ENCODE peak calls at places on chromosomes 11 and 22, in nine cellular contexts. F is endothelial cell, V is psoas muscle, N is AG04449, S is HFFc6, D is cardiac muscle cell, Q is progenitor cell of endocrine pancreas, Y is pancreas, A is kidney epithelial cell. P is an unnamed sample.

GRCh38 chr11:113256431-113257227 is 57.8 kb upstream of the TTC12 start:
- DNase-seq in S (no peak), D (no peak), N (no peak), Y (no peak), A (no peak), F (no peak), V (no peak), Q (no peak), P (no peak)

GRCh38 chr11:95704865-95705264 is 84.7 kb downstream of the FAM76B start:
- DNase-seq in Q (no peak), S (no peak), F (no peak), V (no peak), Y (no peak), N (no peak), A (no peak), D (no peak), P (no peak)

GRCh38 chr11:3969613-3970012 is 114.1 kb downstream of the STIM1 start:
- DNase-seq in F (no peak), Y (no peak), A (no peak), N (no peak), V (no peak), S (no peak), D (no peak), Q (no peak), P (no peak)

GRCh38 chr11:1487851-1488574 is 1.4 kb upstream of the MOB2 start:
- DNase-seq in D (no peak), F (no peak), Y (no peak), V (peak), N (no peak), S (no peak), A (no peak), Q (no peak), P (no peak)

GRCh38 chr11:4181780-4182721 is 87.5 kb downstream of the RRM1 start:
- DNase-seq in D (peak), N (no peak), V (no peak), Q (peak), Y (peak), A (peak), F (peak), S (peak), P (peak)

GRCh38 chr11:134613646-134614045 is 201.6 kb upstream of the B3GAT1 start:
- DNase-seq in Q (no peak), S (no peak), N (no peak), A (no peak), F (no peak), Y (no peak), V (no peak), D (no peak), P (no peak)

GRCh38 chr11:11592146-11592684 is 29.6 kb downstream of the GALNT18 start:
- DNase-seq in Y (no peak), S (no peak), A (no peak), F (no peak), D (no peak), Q (no peak), V (no peak), N (no peak), P (no peak)

GRCh38 chr22:20319041-20319744 is 667 bp downstream of the DGCR6L start:
- DNase-seq in Q (no peak), Y (peak), D (no peak), N (no peak), F (peak), A (no peak), S (no peak), V (no peak), P (peak)

GRCh38 chr22:35921777-35922176 is 106.8 kb downstream of the RBFOX2 start:
- DNase-seq in S (peak), A (peak), V (peak), Y (peak), Q (no peak), N (peak), D (peak), F (peak), P (peak)

GRCh38 chr11:121451178-121451981 is 734 bp upstream of the SORL1 start:
- DNase-seq in S (no peak), N (no peak), A (no peak), Y (peak), F (no peak), V (no peak), Q (no peak), D (no peak), P (no peak)

GRCh38 chr11:92941676-92942571 is 27.5 kb upstream of the MTNR1B start:
- DNase-seq in N (no peak), A (no peak), Y (peak), F (no peak), D (peak), S (peak), V (no peak), Q (no peak), P (peak)

GRCh38 chr11:79116600-79116999 is 324.2 kb downstream of the TENM4 start:
- DNase-seq in S (peak), F (no peak), A (no peak), V (no peak), Q (no peak), N (no peak), Y (no peak), D (no peak), P (no peak)

GRCh38 chr11:119081682-119082081 is 3.0 kb upstream of the HMBS start:
- DNase-seq in Y (no peak), S (no peak), D (no peak), V (no peak), Q (no peak), A (no peak), F (no peak), N (no peak), P (no peak)

GRCh38 chr11:111911563-111912401 is at the start of gene CRYAB:
- DNase-seq in S (peak), F (no peak), Y (peak), N (peak), D (peak), V (peak), Q (no peak), A (peak), P (no peak)

GRCh38 chr11:10847960-10848860 is 9.6 kb downstream of the ZBED5 start:
- DNase-seq in Y (no peak), A (no peak), V (no peak), F (no peak), N (no peak), Q (no peak), S (no peak), D (no peak), P (no peak)

GRCh38 chr11:43367382-43368178 is 8.9 kb downstream of the TTC17 start:
- DNase-seq in D (peak), Q (no peak), V (no peak), F (no peak), S (no peak), A (no peak), Y (no peak), N (no peak), P (no peak)

GRCh38 chr11:36453678-36454077 is 56.4 kb downstream of the TRAF6 start:
- DNase-seq in N (no peak), D (peak), Y (no peak), Q (no peak), S (no peak), A (no peak), V (no peak), F (no peak), P (no peak)

GRCh38 chr22:26835929-26836528 is 178.6 kb downstream of the MIAT start:
- DNase-seq in Q (peak), N (no peak), A (no peak), Y (peak), D (peak), V (no peak), S (peak), F (peak), P (peak)

GRCh38 chr11:103798029-103798428 is 238.4 kb upstream of the DDI1 start:
- DNase-seq in F (no peak), Y (no peak), Q (no peak), D (peak), N (no peak), A (no peak), S (peak), V (no peak), P (no peak)

GRCh38 chr11:82174610-82175009 is 559.1 kb downstream of the FAM181B start:
- DNase-seq in N (no peak), Q (no peak), V (no peak), F (no peak), S (no peak), D (no peak), A (no peak), Y (no peak), P (no peak)

GRCh38 chr22:38246046-38246658 is 26.7 kb downstream of the TMEM184B start:
- DNase-seq in Y (no peak), V (no peak), F (no peak), A (no peak), D (no peak), Q (no peak), S (no peak), N (no peak), P (no peak)

GRCh38 chr11:72058416-72059034 is 21.8 kb downstream of the NUMA1 start:
- DNase-seq in F (no peak), Q (no peak), A (no peak), S (peak), V (peak), D (no peak), N (peak), Y (no peak), P (no peak)

GRCh38 chr11:83895516-83895915 is 609.3 kb upstream of the CCDC90B start:
- DNase-seq in Y (no peak), N (peak), V (no peak), S (no peak), F (peak), A (no peak), D (peak), Q (no peak), P (no peak)

GRCh38 chr11:64583296-64584262 is 7.4 kb upstream of the SLC22A12 start:
- DNase-seq in F (no peak), Y (no peak), Q (no peak), N (no peak), D (peak), V (peak), A (no peak), S (peak), P (no peak)

GRCh38 chr11:35614949-35615569 is 3.2 kb upstream of the FJX1 start:
- DNase-seq in Y (no peak), Q (no peak), S (no peak), F (no peak), A (no peak), N (no peak), D (no peak), V (no peak), P (no peak)

GRCh38 chr22:42865536-42865935 is 8.5 kb upstream of the ARFGAP3 start:
- DNase-seq in A (no peak), Q (no peak), V (no peak), D (no peak), F (no peak), Y (no peak), S (no peak), N (no peak), P (no peak)

GRCh38 chr11:27196040-27196897 is 155.7 kb downstream of the BBOX1 start:
- DNase-seq in Q (no peak), V (no peak), D (no peak), N (peak), F (no peak), S (no peak), A (no peak), Y (no peak), P (no peak)

GRCh38 chr22:44449061-44449682 is 48.9 kb downstream of the RTL6 start:
- DNase-seq in S (peak), D (peak), V (no peak), Q (no peak), F (no peak), Y (no peak), N (peak), A (peak), P (no peak)

GRCh38 chr11:38594881-38595280 is 1996.8 kb upstream of the RAG2 start:
- DNase-seq in Q (no peak), A (no peak), Y (no peak), F (no peak), S (no peak), N (no peak), V (no peak), D (no peak), P (no peak)

GRCh38 chr11:121328213-121328966 is 35.8 kb downstream of the SC5D start:
- DNase-seq in D (no peak), A (no peak), Q (no peak), S (no peak), N (no peak), V (no peak), F (no peak), Y (no peak), P (no peak)

GRCh38 chr11:92504534-92504933 is 279.9 kb downstream of the FAT3 start:
- DNase-seq in Q (no peak), A (no peak), Y (peak), S (no peak), N (no peak), D (no peak), F (no peak), V (no peak), P (no peak)

GRCh38 chr11:131977854-131978253 is 607.4 kb downstream of the NTM start:
- DNase-seq in Y (no peak), A (peak), F (no peak), Q (no peak), N (peak), D (peak), V (no peak), S (peak), P (no peak)

GRCh38 chr11:110468095-110468494 is 38.3 kb downstream of the FDX1 start:
- DNase-seq in F (no peak), D (no peak), N (no peak), S (no peak), A (no peak), Y (no peak), Q (no peak), V (no peak), P (no peak)

GRCh38 chr11:40722179-40722795 is 737.2 kb downstream of the LRRC4C start:
- DNase-seq in V (no peak), D (peak), N (no peak), Q (peak), A (peak), S (no peak), F (peak), Y (peak), P (peak)

GRCh38 chr11:59429924-59430516 is 3.8 kb upstream of the OR5A2 start:
- DNase-seq in F (peak), S (peak), A (peak), Y (peak), V (no peak), N (no peak), Q (peak), D (peak), P (peak)

GRCh38 chr11:117839234-117839882 is 14.8 kb upstream of the FXYD2 start:
- DNase-seq in D (no peak), F (no peak), A (no peak), Q (no peak), V (no peak), Y (no peak), S (no peak), N (no peak), P (no peak)

GRCh38 chr22:45968003-45968650 is 8.8 kb downstream of the WNT7B start:
- DNase-seq in Y (no peak), N (no peak), Q (no peak), A (no peak), F (no peak), D (no peak), V (no peak), S (no peak), P (no peak)

GRCh38 chr11:111696556-111696955 is 69.6 kb downstream of the PPP2R1B start:
- DNase-seq in V (no peak), F (no peak), Q (no peak), Y (no peak), D (peak), S (peak), N (no peak), A (no peak), P (no peak)

GRCh38 chr11:74276581-74276980 is 34.9 kb downstream of the P4HA3 start:
- DNase-seq in N (no peak), F (no peak), Q (no peak), V (no peak), D (peak), A (no peak), S (peak), Y (no peak), P (no peak)

GRCh38 chr11:57711414-57712255 is at the start of gene MED19:
- DNase-seq in D (peak), F (peak), Y (peak), Q (peak), N (peak), S (peak), A (peak), V (peak), P (peak)

DNA sequence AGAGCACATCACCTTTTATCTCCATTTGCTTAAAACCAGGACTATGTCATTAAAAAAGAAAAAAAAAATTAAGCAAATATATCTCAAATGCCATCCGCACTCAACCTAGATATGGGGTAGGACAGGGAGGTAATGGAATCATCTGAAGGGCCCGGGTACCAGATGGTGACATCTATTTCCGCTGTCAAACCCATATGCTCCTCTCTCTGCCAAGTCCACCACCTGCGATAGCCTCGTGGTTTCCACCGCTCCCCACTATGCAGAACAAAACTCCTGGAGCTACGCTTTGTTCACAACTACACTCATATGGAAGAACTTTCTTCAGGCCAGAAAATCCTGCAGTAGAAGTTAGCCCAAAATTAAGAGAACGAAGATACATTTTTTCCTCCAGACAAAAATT is 31.4 kb downstream of the FEZ1 start:
- DNase-seq in A (no peak), Y (no peak), D (no peak), Q (no peak), N (no peak), V (no peak), S (no peak), F (no peak), P (no peak)
- TF ChIP-seq CTCF in A (no peak), Y (no peak), D (no peak), Q (no peak), N (no peak), V (no peak), S (no peak), F (no peak), P (no peak)

GRCh38 chr11:8309862-8310261 is 46.2 kb upstream of the LMO1 start:
- DNase-seq in Q (no peak), N (no peak), A (no peak), V (peak), Y (peak), D (no peak), S (no peak), F (no peak), P (no peak)
- TF ChIP-seq CTCF in Q (peak), N (no peak), A (peak), V (peak), Y (peak), D (no peak), S (no peak), F (no peak), P (no peak)

GRCh38 chr11:13116491-13116890 is 107.4 kb downstream of the RASSF10 start:
- DNase-seq in Q (no peak), D (no peak), V (no peak), Y (no peak), N (no peak), F (no peak), S (no peak), A (no peak), P (no peak)

GRCh38 chr11:13117344-13117743 is 108.2 kb downstream of the RASSF10 start:
- DNase-seq in F (no peak), A (no peak), N (no peak), V (no peak), D (no peak), Y (no peak), Q (no peak), S (no peak), P (no peak)

GRCh38 chr11:13118194-13118593 is 109.1 kb downstream of the RASSF10 start:
- DNase-seq in Q (no peak), D (peak), Y (no peak), N (peak), A (peak), S (peak), V (no peak), F (no peak), P (no peak)

GRCh38 chr11:13111813-13112130 is 102.7 kb downstream of the RASSF10 start:
- DNase-seq in V (no peak), N (no peak), S (no peak), A (no peak), F (no peak), Y (no peak), D (no peak), Q (no peak), P (no peak)

DNA sequence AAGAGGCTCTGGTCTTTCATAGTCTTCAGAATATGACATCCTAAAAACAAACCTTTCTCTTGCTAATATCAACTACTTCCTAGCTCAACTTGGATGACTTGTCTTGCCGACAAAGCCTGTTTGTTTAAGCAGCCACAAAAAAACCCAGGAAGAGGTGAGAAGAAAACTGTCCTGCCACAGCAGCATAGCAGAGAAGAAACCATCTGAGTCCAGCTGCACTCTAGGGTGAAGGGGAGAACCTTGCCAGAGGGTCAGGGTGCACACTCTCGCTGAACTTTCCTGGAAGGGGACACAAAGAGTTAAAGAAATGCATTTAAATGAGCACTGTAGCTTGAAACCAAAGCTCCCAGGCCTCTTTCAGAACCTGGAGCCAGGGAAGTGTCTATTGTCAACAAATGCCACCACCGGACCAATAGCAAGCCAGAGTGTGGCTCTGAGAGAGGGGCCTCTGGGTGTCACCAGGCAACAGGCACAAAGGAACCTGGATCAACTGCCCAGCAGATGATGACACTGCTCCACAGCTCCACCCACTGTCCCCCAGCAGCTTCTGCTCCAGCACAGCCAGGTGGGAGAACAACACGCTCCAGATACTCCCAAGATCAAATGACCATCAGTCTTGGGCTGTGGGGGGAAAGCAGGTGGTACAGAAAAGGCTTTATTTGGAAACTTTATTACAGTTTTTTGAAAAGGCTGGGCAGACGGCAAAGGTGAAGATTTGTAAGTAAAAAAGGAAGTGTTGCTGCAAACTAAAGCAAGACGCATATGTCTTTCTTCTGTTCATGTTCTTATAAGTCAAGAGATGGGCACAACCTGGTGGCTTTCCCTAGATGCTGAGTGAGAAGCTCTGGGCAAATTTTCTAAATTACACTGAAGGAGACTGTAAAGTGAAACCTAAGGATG is 105.7 kb downstream of the RASSF10 start:
- DNase-seq in F (no peak), D (no peak), A (no peak), Y (peak), N (no peak), Q (peak), V (no peak), S (no peak), P (no peak)
- TF ChIP-seq CTCF in F (no peak), D (no peak), A (peak), Y (no peak), N (no peak), Q (peak), V (no peak), S (peak), P (peak)

GRCh38 chr11:5536482-5536881 is 11.9 kb downstream of the OR52H1 start:
- DNase-seq in Q (no peak), A (no peak), F (no peak), N (no peak), S (no peak), V (no peak), Y (no peak), D (no peak), P (no peak)
- TF ChIP-seq CTCF in Q (no peak), A (no peak), F (no peak), N (no peak), S (no peak), V (no peak), Y (no peak), D (no peak), P (no peak)

GRCh38 chr11:94518300-94518699 is 6.0 kb downstream of the C11orf97 start:
- DNase-seq in F (no peak), D (no peak), N (no peak), S (no peak), Y (no peak), A (no peak), Q (no peak), V (no peak), P (no peak)

GRCh38 chr11:94524293-94524692 is 12.0 kb downstream of the C11orf97 start:
- DNase-seq in Q (no peak), F (no peak), D (no peak), A (no peak), Y (no peak), V (no peak), N (no peak), S (no peak), P (no peak)

GRCh38 chr11:94525933-94526332 is 13.7 kb downstream of the C11orf97 start:
- DNase-seq in N (no peak), V (peak), S (peak), Q (no peak), Y (peak), F (no peak), D (peak), A (peak), P (no peak)

GRCh38 chr11:94519478-94520084 is 7.3 kb downstream of the C11orf97 start:
- DNase-seq in A (no peak), D (peak), N (no peak), Y (no peak), F (no peak), Q (no peak), V (no peak), S (peak), P (peak)

DNA sequence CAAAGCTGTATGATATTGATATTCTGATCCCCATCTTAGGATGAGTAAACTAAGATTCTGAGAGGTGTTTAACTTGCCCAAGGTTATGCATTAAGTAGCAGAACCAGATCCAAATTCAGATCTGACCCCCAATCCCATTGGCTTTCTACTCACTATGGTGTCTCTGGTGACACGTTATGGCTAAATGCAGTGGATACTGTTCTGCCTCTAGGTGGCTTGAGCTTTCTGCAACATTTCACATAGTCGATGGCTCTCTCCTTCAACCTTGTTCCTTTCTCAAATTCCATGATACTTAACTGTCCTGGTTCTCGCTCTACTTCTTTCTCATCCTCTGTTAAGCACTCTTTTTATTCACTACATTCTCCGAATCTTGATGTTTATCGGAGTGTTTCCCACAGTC is 9.4 kb downstream of the C11orf97 start:
- DNase-seq in Q (no peak), N (no peak), V (no peak), S (peak), A (no peak), F (no peak), D (peak), Y (no peak), P (peak)
- TF ChIP-seq CTCF in Q (peak), N (peak), V (no peak), S (peak), A (peak), F (peak), D (peak), Y (no peak), P (peak)